ENCODE peak calls at places on chromosome 12, in nine cellular contexts. I is RWPE2; B is tibial artery; C is AG04449; G is GM13977; O is WTC11; K is mammary epithelial cell; Z is CD4-positive, alpha-beta T cell; E is astrocyte of the spinal cord. H is an unnamed sample.

GRCh38 chr12:118060301-118061010 is 523 bp downstream of the WSB2 start:
- DNase-seq in C (no peak), K (peak; percentile 14), I (no peak), O (peak; percentile 27), E (peak; percentile 36), G (no peak), Z (no peak), B (peak; percentile 73), H (no peak)

GRCh38 chr12:117045175-117045997 is 53.8 kb downstream of the TESC start:
- DNase-seq in C (no peak), Z (no peak), G (no peak), I (no peak), K (no peak), O (no peak), B (no peak), E (no peak), H (no peak)

GRCh38 chr12:59182191-59182590 is 261.9 kb upstream of the LRIG3 start:
- DNase-seq in K (peak; percentile 69), B (no peak), Z (no peak), I (no peak), G (peak; percentile 41), O (no peak), C (no peak), E (no peak), H (peak; percentile 13)

GRCh38 chr12:57574795-57575194 is 16.2 kb upstream of the PIP4K2C start:
- DNase-seq in O (no peak), B (no peak), I (no peak), Z (no peak), E (no peak), K (no peak), C (no peak), G (no peak), H (no peak)

GRCh38 chr12:80837342-80837978 is 100.3 kb downstream of the LIN7A start:
- DNase-seq in C (peak; percentile 16), Z (no peak), G (no peak), O (peak; percentile 48), B (no peak), E (peak; percentile 65), I (no peak), K (peak; percentile 24), H (no peak)

GRCh38 chr12:21881950-21882349 is 59.3 kb downstream of the ABCC9 start:
- DNase-seq in G (no peak), K (no peak), O (no peak), C (no peak), E (no peak), Z (no peak), B (no peak), I (no peak), H (no peak)

GRCh38 chr12:111444706-111445310 is 39.1 kb downstream of the SH2B3 start:
- DNase-seq in B (peak; percentile 85), I (no peak), E (no peak), G (peak; percentile 89), Z (peak; percentile 74), C (no peak), O (no peak), K (no peak), H (peak; percentile 92)

GRCh38 chr12:26514364-26514763 is 318.6 kb downstream of the ITPR2 start:
- DNase-seq in Z (no peak), G (peak; percentile 17), I (no peak), O (no peak), C (no peak), B (no peak), E (no peak), K (no peak), H (peak; percentile 15)

GRCh38 chr12:49916129-49916919 is 12.6 kb upstream of the FAIM2 start:
- DNase-seq in E (no peak), B (no peak), I (no peak), C (no peak), Z (no peak), O (no peak), K (no peak), G (no peak), H (no peak)

GRCh38 chr12:27163048-27163715 is 80.8 kb upstream of the C12orf71 start:
- DNase-seq in G (no peak), B (no peak), C (no peak), O (peak; percentile 16), Z (no peak), E (peak; percentile 77), K (peak; percentile 84), I (no peak), H (no peak)

GRCh38 chr12:75823475-75823874 is 208.1 kb downstream of the PHLDA1 start:
- DNase-seq in G (no peak), B (no peak), O (no peak), I (no peak), E (peak; percentile 58), Z (no peak), K (no peak), C (no peak), H (no peak)

GRCh38 chr12:131466306-131466705 is 244.6 kb upstream of the SFSWAP start:
- DNase-seq in E (no peak), C (no peak), G (no peak), Z (no peak), B (no peak), I (no peak), K (no peak), O (no peak), H (no peak)

GRCh38 chr12:47818701-47819543 is 781 bp downstream of the HDAC7 start:
- DNase-seq in C (no peak), K (no peak), Z (no peak), G (peak; percentile 76), B (peak; percentile 86), O (peak; percentile 77), I (no peak), E (no peak), H (peak; percentile 80)

GRCh38 chr12:131917139-131917710 is 11.9 kb upstream of the PUS1 start:
- DNase-seq in K (no peak), B (no peak), E (no peak), C (no peak), I (peak; percentile 99), G (no peak), O (no peak), Z (no peak), H (no peak)

GRCh38 chr12:122350444-122350843 is 72.0 kb downstream of the CLIP1 start:
- DNase-seq in Z (no peak), O (no peak), G (no peak), E (peak; percentile 65), B (peak; percentile 77), K (no peak), I (no peak), C (no peak), H (no peak)
- TF ChIP-seq CTCF in Z (no peak), O (no peak), G (no peak), E (no peak), B (peak; percentile 46), K (no peak), I (no peak), C (peak; percentile 36), H (no peak)

GRCh38 chr12:65306229-65306602 is 27.7 kb downstream of the MSRB3 start:
- DNase-seq in O (no peak), K (peak; percentile 31), B (no peak), G (no peak), Z (no peak), E (no peak), C (no peak), I (no peak), H (no peak)

GRCh38 chr12:65306603-65307501 is 28.4 kb downstream of the MSRB3 start:
- DNase-seq in E (peak; percentile 69), G (no peak), C (no peak), Z (no peak), K (peak; percentile 76), B (no peak), O (no peak), I (no peak), H (no peak)

GRCh38 chr12:65311260-65311659 is 32.8 kb downstream of the MSRB3 start:
- DNase-seq in K (no peak), G (no peak), E (no peak), I (no peak), B (no peak), O (no peak), Z (no peak), C (no peak), H (no peak)

GRCh38 chr12:65308001-65308400 is 29.5 kb downstream of the MSRB3 start:
- DNase-seq in Z (no peak), C (no peak), E (no peak), I (no peak), G (no peak), B (no peak), O (no peak), K (no peak), H (no peak)

GRCh38 chr12:65308601-65309071 is 30.2 kb downstream of the MSRB3 start:
- DNase-seq in B (no peak), Z (no peak), I (no peak), E (no peak), C (no peak), K (peak; percentile 24), O (no peak), G (no peak), H (no peak)
- TF ChIP-seq CTCF in B (no peak), Z (no peak), I (no peak), E (no peak), C (no peak), K (no peak), O (no peak), G (no peak), H (no peak)

DNA sequence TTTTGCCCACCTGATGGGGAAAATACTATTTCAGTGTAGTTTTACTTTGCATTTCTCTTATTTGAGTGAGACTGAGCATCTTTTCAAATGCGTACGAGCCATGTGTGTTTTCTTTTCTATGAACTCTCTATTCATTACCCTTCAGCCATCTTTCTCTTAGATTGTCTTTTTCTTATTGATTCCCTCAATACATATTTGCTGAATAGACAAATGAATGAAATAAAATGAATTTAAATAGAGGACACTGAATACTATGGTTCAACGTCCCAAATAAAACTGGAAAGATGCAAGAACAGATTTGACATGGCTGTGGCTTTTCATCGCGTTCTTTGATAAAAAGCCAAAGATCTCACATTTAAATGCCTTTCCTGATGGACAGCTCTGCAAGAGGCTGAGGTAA is 34.6 kb upstream of the RPH3A start:
- DNase-seq in I (no peak), Z (no peak), O (no peak), B (no peak), E (no peak), C (no peak), K (no peak), G (no peak), H (no peak)
- TF ChIP-seq CTCF in I (no peak), Z (no peak), O (no peak), B (no peak), E (no peak), C (no peak), K (no peak), G (no peak), H (no peak)

DNA sequence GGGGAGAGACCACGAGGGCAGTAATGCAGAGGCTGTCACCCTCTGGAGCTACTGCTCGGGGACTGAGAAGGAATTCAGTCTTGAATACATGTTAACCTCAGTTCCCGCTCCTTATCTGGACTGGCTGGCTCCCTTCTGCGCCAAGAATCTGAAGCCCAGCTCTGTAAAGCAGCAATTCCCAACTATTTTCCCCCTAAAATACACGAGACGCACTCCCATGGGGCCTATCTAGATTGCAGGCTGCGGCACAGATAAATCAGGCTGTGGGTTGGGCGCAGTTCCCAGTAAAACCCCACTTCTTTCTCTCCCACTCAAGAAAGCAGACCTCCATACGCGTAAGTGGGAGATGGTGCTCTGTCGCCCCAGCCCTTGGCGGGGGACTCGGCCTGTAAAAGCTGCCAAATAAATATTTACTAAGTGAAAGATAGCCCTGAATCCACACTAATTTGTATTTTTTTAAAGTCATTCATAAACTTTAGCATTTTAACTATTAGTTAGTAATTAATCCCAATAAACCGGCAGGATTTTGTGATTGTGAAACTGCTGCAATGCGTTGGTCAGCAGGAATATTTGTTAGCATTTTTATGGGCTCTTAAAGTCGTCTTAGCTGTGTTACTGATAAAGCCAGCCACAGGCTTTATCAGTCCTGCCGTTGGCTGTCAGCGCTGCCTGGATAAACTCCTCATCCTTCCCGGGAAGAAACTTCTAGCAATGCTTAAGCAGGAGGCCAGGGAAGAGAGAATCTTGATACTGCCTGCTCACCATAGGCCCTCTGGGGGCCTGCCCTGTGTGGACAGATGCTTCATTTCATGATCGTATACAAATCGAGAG is 17.8 kb downstream of the FBXL14 start:
- DNase-seq in B (peak; percentile 72), E (peak; percentile 66), G (no peak), C (no peak), O (no peak), Z (no peak), K (no peak), I (no peak), H (no peak)
- TF ChIP-seq CTCF in B (no peak), E (peak; percentile 6), G (no peak), C (no peak), O (no peak), Z (no peak), K (no peak), I (no peak), H (no peak)

H was measured in GM13976.